ENCODE peak calls at places on chromosomes 5 and 9, in six cellular contexts. I, B, J, K, R and V are unnamed samples.

GRCh38 chr5:94830520-94830919 is 212.1 kb downstream of the SLF1 start:
- DNase-seq in I (no peak), B (peak; percentile 41), J (no peak), K (no peak), R (no peak), V (peak; percentile 36)

GRCh38 chr9:127583605-127584053 is 28.4 kb upstream of the STXBP1 start:
- DNase-seq in I (no peak), B (peak; percentile 90), J (no peak), K (no peak), R (no peak), V (peak; percentile 87)

GRCh38 chr5:54738118-54738972 is 220.8 kb downstream of the SNX18 start:
- DNase-seq in I (peak; percentile 92), B (peak; percentile 52), J (no peak), K (no peak), R (no peak), V (peak; percentile 57)

GRCh38 chr5:72661405-72661804 is 154.2 kb upstream of the ZNF366 start:
- DNase-seq in I (no peak), B (peak; percentile 62), J (no peak), K (no peak), R (no peak), V (peak; percentile 75)

GRCh38 chr9:34171753-34172535 is 6.9 kb upstream of the UBAP1 start:
- DNase-seq in I (no peak), B (no peak), J (peak; percentile 69), K (no peak), R (peak; percentile 68), V (no peak)

GRCh38 chr9:134676886-134677285 is 35.3 kb downstream of the COL5A1 start:
- DNase-seq in I (no peak), B (no peak), J (no peak), K (no peak), R (no peak), V (no peak)

GRCh38 chr5:68122439-68122906 is 93.1 kb upstream of the PIK3R1 start:
- DNase-seq in I (no peak), B (no peak), J (no peak), K (no peak), R (no peak), V (no peak)

GRCh38 chr9:79011461-79011860 is 560.3 kb upstream of the TLE4 start:
- DNase-seq in I (no peak), B (no peak), J (no peak), K (no peak), R (no peak), V (no peak)

GRCh38 chr9:126440938-126441337 is 114.3 kb downstream of the MVB12B start:
- DNase-seq in I (no peak), B (no peak), J (no peak), K (peak; percentile 76), R (no peak), V (no peak)

GRCh38 chr5:32507738-32508434 is 63.3 kb upstream of the ZFR start:
- DNase-seq in I (no peak), B (peak; percentile 96), J (no peak), K (no peak), R (no peak), V (peak; percentile 99)

GRCh38 chr9:18071651-18072060 is 402.3 kb upstream of the ADAMTSL1 start:
- DNase-seq in I (no peak), B (peak; percentile 36), J (no peak), K (no peak), R (no peak), V (peak; percentile 21)

GRCh38 chr9:78590068-78590467 is 293.1 kb downstream of the PSAT1 start:
- DNase-seq in I (no peak), B (no peak), J (no peak), K (no peak), R (no peak), V (no peak)

GRCh38 chr9:137342482-137342881 is 40.4 kb upstream of the NRARP start:
- DNase-seq in I (no peak), B (no peak), J (no peak), K (no peak), R (no peak), V (no peak)

GRCh38 chr9:85171163-85171562 is 501.6 kb downstream of the NTRK2 start:
- DNase-seq in I (no peak), B (no peak), J (no peak), K (no peak), R (no peak), V (no peak)

GRCh38 chr9:93302586-93303257 is 118.8 kb downstream of the WNK2 start:
- DNase-seq in I (peak; percentile 65), B (peak; percentile 60), J (peak; percentile 83), K (peak; percentile 37), R (peak; percentile 18), V (peak; percentile 64)

GRCh38 chr5:128684951-128685350 is 146.9 kb upstream of the FBN2 start:
- DNase-seq in I (no peak), B (no peak), J (no peak), K (no peak), R (no peak), V (no peak)

GRCh38 chr5:154773314-154773713 is 18.1 kb downstream of the LARP1 start:
- DNase-seq in I (no peak), B (no peak), J (peak; percentile 52), K (no peak), R (no peak), V (no peak)